ENCODE peak calls at places on chromosomes 6 and 20, in seven cellular contexts. D, W, G, A, P, Q and O are unnamed samples.

GRCh38 chr20:54347216-54347833 is 128.1 kb upstream of the DOK5 start:
- DNase-seq in D (no peak), W (no peak), G (no peak), A (no peak), P (no peak), Q (no peak), O (no peak)

GRCh38 chr6:108837236-108837971 is 10.8 kb upstream of the ARMC2 start:
- DNase-seq in D (no peak), W (no peak), G (no peak), A (no peak), P (no peak), Q (no peak), O (no peak)

GRCh38 chr20:721876-722275 is 46.3 kb upstream of the SCRT2 start:
- DNase-seq in D (no peak), W (no peak), G (no peak), A (no peak), P (no peak), Q (no peak), O (no peak)

GRCh38 chr20:34579191-34579661 is 20.7 kb downstream of the MAP1LC3A start:
- DNase-seq in D (no peak), W (no peak), G (peak), A (no peak), P (peak), Q (no peak), O (peak)

GRCh38 chr20:11901127-11901526 is 16.6 kb upstream of the BTBD3 start:
- DNase-seq in D (no peak), W (no peak), G (peak), A (peak), P (peak), Q (no peak), O (no peak)

GRCh38 chr6:106119526-106119925 is 33.4 kb downstream of the PRDM1 start:
- DNase-seq in D (no peak), W (no peak), G (no peak), A (no peak), P (no peak), Q (no peak), O (no peak)

GRCh38 chr6:156645106-156645505 is 132.1 kb upstream of the ARID1B start:
- DNase-seq in D (no peak), W (no peak), G (no peak), A (no peak), P (no peak), Q (no peak), O (no peak)

GRCh38 chr20:35952480-35953410 is 1.6 kb downstream of the SCAND1 start:
- DNase-seq in D (no peak), W (no peak), G (peak), A (no peak), P (peak), Q (peak), O (no peak)

GRCh38 chr6:31834704-31835375 is 7.3 kb downstream of the HSPA1B start:
- DNase-seq in D (no peak), W (no peak), G (peak), A (peak), P (peak), Q (peak), O (peak)

GRCh38 chr6:33426590-33427563 is 7.0 kb downstream of the SYNGAP1 start:
- DNase-seq in D (peak), W (no peak), G (no peak), A (peak), P (no peak), Q (peak), O (no peak)

GRCh38 chr20:63321148-63321831 is 28.3 kb downstream of the COL20A1 start:
- DNase-seq in D (no peak), W (no peak), G (no peak), A (no peak), P (no peak), Q (no peak), O (no peak)

GRCh38 chr20:32110173-32110704 is 725 bp downstream of the TM9SF4 start:
- DNase-seq in D (no peak), W (no peak), G (no peak), A (no peak), P (no peak), Q (no peak), O (peak)

GRCh38 chr20:61724376-61724775 is 341.3 kb downstream of the TAF4 start:
- DNase-seq in D (peak), W (no peak), G (no peak), A (peak), P (no peak), Q (no peak), O (no peak)

GRCh38 chr20:19317240-19318069 is 105.0 kb downstream of the SLC24A3 start:
- DNase-seq in D (no peak), W (no peak), G (no peak), A (peak), P (no peak), Q (no peak), O (no peak)

GRCh38 chr6:5087389-5087788 is 2.2 kb downstream of the PPP1R3G start:
- DNase-seq in D (peak), W (no peak), G (no peak), A (peak), P (no peak), Q (no peak), O (no peak)

GRCh38 chr20:25669826-25670422 is 26.7 kb downstream of the ZNF337 start:
- DNase-seq in D (peak), W (no peak), G (peak), A (peak), P (peak), Q (no peak), O (peak)

GRCh38 chr6:99282479-99283062 is 66.9 kb downstream of the FAXC start:
- DNase-seq in D (no peak), W (no peak), G (peak), A (peak), P (no peak), Q (no peak), O (no peak)

GRCh38 chr6:104940881-104941693 is 15.8 kb upstream of the LIN28B start:
- DNase-seq in D (peak), W (no peak), G (peak), A (peak), P (no peak), Q (peak), O (peak)

GRCh38 chr6:125733516-125734300 is 15.7 kb upstream of the HEY2 start:
- DNase-seq in D (no peak), W (no peak), G (no peak), A (no peak), P (no peak), Q (no peak), O (no peak)

GRCh38 chr20:6731951-6732580 is 35.4 kb upstream of the BMP2 start:
- DNase-seq in D (no peak), W (no peak), G (no peak), A (no peak), P (no peak), Q (no peak), O (no peak)

GRCh38 chr20:11173936-11174335 is 500.1 kb upstream of the JAG1 start:
- DNase-seq in D (no peak), W (no peak), G (no peak), A (no peak), P (no peak), Q (no peak), O (no peak)

GRCh38 chr6:22838346-22838745 is 269.0 kb downstream of the HDGFL1 start:
- DNase-seq in D (no peak), W (no peak), G (no peak), A (no peak), P (no peak), Q (no peak), O (no peak)

GRCh38 chr6:168865522-168865921 is 388.1 kb downstream of the THBS2 start:
- DNase-seq in D (no peak), W (no peak), G (no peak), A (no peak), P (no peak), Q (no peak), O (no peak)

GRCh38 chr6:16352821-16353438 is 114.5 kb downstream of the GMPR start:
- DNase-seq in D (no peak), W (no peak), G (no peak), A (no peak), P (no peak), Q (no peak), O (no peak)
- H3K27ac ChIP-seq in D (no peak), W (no peak), G (no peak), A (no peak), P (peak), Q (no peak), O (no peak)

GRCh38 chr6:24972551-24972950 is 36.8 kb upstream of the RIPOR2 start:
- DNase-seq in D (no peak), W (no peak), G (no peak), A (no peak), P (no peak), Q (no peak), O (no peak)

GRCh38 chr6:24968711-24969110 is 33.0 kb upstream of the RIPOR2 start:
- DNase-seq in D (no peak), W (no peak), G (no peak), A (no peak), P (no peak), Q (no peak), O (no peak)

GRCh38 chr6:24971067-24971466 is 35.3 kb upstream of the RIPOR2 start:
- DNase-seq in D (no peak), W (no peak), G (no peak), A (no peak), P (no peak), Q (no peak), O (no peak)

GRCh38 chr6:24969343-24969860 is 33.6 kb upstream of the RIPOR2 start:
- DNase-seq in D (no peak), W (no peak), G (no peak), A (no peak), P (no peak), Q (no peak), O (no peak)

GRCh38 chr6:24974182-24975171 is 38.7 kb upstream of the RIPOR2 start:
- DNase-seq in D (no peak), W (no peak), G (no peak), A (no peak), P (no peak), Q (no peak), O (no peak)
- H3K27ac ChIP-seq in D (no peak), W (no peak), G (no peak), A (no peak), P (no peak), Q (peak), O (no peak)

GRCh38 chr6:46221221-46221793 is 50.5 kb upstream of the ENPP5 start:
- DNase-seq in D (no peak), W (peak), G (peak), A (peak), P (peak), Q (no peak), O (no peak)
- H3K27ac ChIP-seq in D (no peak), W (no peak), G (no peak), A (no peak), P (no peak), Q (no peak), O (no peak)

GRCh38 chr6:11386726-11387125 is 150.8 kb upstream of the TMEM170B start:
- DNase-seq in D (no peak), W (no peak), G (no peak), A (no peak), P (no peak), Q (no peak), O (no peak)
- H3K27ac ChIP-seq in D (no peak), W (no peak), G (no peak), A (no peak), P (no peak), Q (no peak), O (no peak)

GRCh38 chr6:711925-712324 is 19.0 kb upstream of the EXOC2 start:
- DNase-seq in D (no peak), W (no peak), G (no peak), A (no peak), P (no peak), Q (no peak), O (no peak)
- H3K27ac ChIP-seq in D (no peak), W (no peak), G (no peak), A (no peak), P (no peak), Q (peak), O (no peak)

GRCh38 chr20:44112889-44113641 is 73.9 kb downstream of the JPH2 start:
- DNase-seq in D (no peak), W (no peak), G (no peak), A (no peak), P (no peak), Q (no peak), O (no peak)
- H3K27ac ChIP-seq in D (no peak), W (no peak), G (peak), A (no peak), P (no peak), Q (no peak), O (no peak)

GRCh38 chr6:166036321-166037105 is 131.1 kb downstream of the TBXT start:
- DNase-seq in D (no peak), W (no peak), G (no peak), A (no peak), P (no peak), Q (no peak), O (no peak)

GRCh38 chr6:166027761-166028160 is 139.9 kb downstream of the TBXT start:
- DNase-seq in D (no peak), W (no peak), G (no peak), A (no peak), P (peak), Q (no peak), O (no peak)

GRCh38 chr6:166031275-166031674 is 136.4 kb downstream of the TBXT start:
- DNase-seq in D (no peak), W (no peak), G (no peak), A (no peak), P (no peak), Q (no peak), O (no peak)

GRCh38 chr6:166029506-166029905 is 138.1 kb downstream of the TBXT start:
- DNase-seq in D (no peak), W (no peak), G (no peak), A (no peak), P (no peak), Q (no peak), O (no peak)

DNA sequence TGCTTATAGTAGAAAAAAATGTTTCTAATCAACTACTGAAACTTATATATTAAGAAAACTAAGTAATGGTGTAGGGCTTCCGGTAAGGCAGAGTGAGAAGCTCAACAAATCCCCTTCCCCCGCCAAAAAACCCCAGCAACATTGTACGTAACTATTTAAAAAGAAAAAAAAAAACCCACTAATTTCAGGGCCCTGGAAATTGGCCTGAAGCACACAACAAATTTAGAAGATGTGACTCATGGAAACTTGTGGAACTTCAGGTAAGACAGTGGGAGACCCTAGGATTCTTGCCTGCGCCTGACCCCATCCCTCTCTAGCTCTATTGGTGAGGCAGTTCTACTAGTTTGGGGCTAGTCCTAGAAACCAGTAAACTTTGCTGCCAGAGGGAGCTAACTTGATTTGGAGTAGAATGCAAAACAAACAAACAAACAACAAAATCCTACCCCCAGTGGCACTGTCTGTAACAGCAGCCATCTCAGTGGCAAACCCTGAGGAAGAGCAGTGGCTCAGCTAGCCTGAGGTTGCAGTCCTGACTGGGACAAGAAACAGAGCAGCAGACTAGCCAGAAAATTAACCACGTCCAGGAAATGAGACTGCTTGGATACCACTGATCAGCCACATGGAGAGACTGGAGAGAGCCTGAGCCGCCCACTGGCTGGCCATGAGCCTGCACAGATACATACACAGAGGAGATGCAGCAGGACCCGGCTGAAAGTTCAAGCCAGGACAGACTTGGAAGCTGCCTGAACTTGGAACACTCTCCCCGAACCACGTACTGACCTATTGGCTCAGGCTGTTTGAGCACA is 135.1 kb downstream of the TBXT start:
- DNase-seq in D (peak), W (peak), G (no peak), A (peak), P (peak), Q (no peak), O (no peak)
- H3K27ac ChIP-seq in D (no peak), W (no peak), G (no peak), A (no peak), P (peak), Q (no peak), O (no peak)

GRCh38 chr6:43243649-43244321 is 504 bp downstream of the TTBK1 start:
- DNase-seq in D (peak), W (no peak), G (no peak), A (no peak), P (no peak), Q (no peak), O (no peak)

GRCh38 chr6:43248107-43248506 is 4.8 kb downstream of the TTBK1 start:
- DNase-seq in D (no peak), W (no peak), G (no peak), A (no peak), P (no peak), Q (no peak), O (no peak)

GRCh38 chr6:43246301-43247114 is 3.2 kb downstream of the TTBK1 start:
- DNase-seq in D (peak), W (no peak), G (no peak), A (peak), P (no peak), Q (no peak), O (no peak)

GRCh38 chr6:43248791-43249190 is 5.5 kb downstream of the TTBK1 start:
- DNase-seq in D (no peak), W (no peak), G (no peak), A (no peak), P (no peak), Q (no peak), O (no peak)

DNA sequence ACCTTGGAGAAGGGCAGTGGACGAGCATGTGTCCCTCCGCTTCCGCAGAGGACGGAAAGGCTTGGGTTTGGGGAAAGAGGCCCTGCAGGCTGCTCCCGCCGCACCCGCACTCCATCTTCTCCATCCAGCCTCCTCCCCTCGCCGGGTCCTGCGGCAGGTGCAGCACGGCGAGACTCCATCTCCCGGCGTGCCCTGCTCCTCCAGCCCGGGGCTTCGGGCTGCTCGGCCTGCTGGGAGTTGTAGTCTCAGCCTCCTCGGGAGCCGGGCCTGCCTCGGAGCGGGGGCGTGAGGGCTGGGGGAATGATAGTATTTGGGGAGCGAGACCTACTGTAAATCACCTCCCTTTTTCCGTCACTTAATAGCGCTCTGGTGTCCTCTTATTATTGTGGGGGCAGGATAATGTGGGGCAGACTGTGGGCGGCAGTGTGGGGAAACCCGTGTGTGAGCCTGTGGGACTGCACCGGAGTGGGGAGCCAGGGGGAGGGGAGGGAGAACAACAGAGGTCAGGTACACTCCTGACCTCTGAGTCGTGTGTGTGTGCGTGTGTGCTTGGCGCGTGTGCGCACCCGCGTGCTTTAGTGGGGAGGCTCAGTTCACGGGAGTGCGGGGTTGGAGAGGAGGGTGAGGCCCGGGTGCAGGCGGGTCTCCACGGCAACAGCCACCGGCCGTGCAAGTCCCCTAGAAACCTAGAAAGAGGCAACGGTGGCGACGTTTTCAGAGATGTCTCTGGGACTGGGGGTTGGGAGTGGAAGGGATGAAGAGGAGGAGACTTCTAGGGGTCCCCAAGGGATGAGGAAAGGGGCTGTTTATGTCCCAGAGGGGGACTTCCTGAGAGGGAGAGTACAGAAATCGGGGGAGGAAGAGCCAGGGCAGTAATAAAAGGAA is 4.1 kb downstream of the TTBK1 start:
- DNase-seq in D (peak), W (no peak), G (peak), A (peak), P (peak), Q (peak), O (peak)
- H3K27ac ChIP-seq in D (no peak), W (no peak), G (no peak), A (no peak), P (no peak), Q (peak), O (peak)